ENCODE peak calls at places on chromosomes 4 and X, in eight cellular contexts. P is bronchial epithelial cell, Z is stomach, Y is suprapubic skin, B is neural progenitor cell, D is left lung, M is cardiac fibroblast, H is AG10803. I is an unnamed sample.
A peak's percentile ranks its signal among the peaks of the same experiment; 100 is the strongest.

GRCh38 chrX:135295238-135295943 is 13.9 kb upstream of the ETDC start:
- DNase-seq in Y (no peak), H (peak; percentile 3), M (peak; percentile 25), Z (no peak), B (peak; percentile 81), P (peak; percentile 40), D (peak; percentile 64), I (peak; percentile 26)

GRCh38 chr4:17010426-17011087 is 112.1 kb upstream of the LDB2 start:
- DNase-seq in H (no peak), D (no peak), Z (no peak), M (no peak), P (no peak), B (no peak), Y (no peak), I (no peak)

GRCh38 chrX:41480508-41481260 is 33.5 kb downstream of the NYX start:
- DNase-seq in H (no peak), Y (no peak), D (no peak), B (no peak), P (no peak), Z (no peak), M (no peak), I (no peak)

GRCh38 chr4:176999943-177000543 is 207.3 kb upstream of the VEGFC start:
- DNase-seq in H (no peak), P (peak; percentile 89), Z (no peak), B (no peak), Y (no peak), M (no peak), D (no peak), I (no peak)

GRCh38 chrX:153831435-153832150 is 1.2 kb upstream of the PDZD4 start:
- DNase-seq in Y (no peak), B (no peak), Z (no peak), H (no peak), P (peak; percentile 5), M (no peak), D (no peak), I (no peak)

GRCh38 chr4:2330119-2331042 is 68.5 kb upstream of the MXD4 start:
- DNase-seq in B (no peak), Z (no peak), P (peak; percentile 86), D (no peak), M (peak; percentile 94), H (peak; percentile 88), Y (peak; percentile 74), I (no peak)

GRCh38 chr4:87066403-87067119 is 131.8 kb downstream of the AFF1 start:
- DNase-seq in Z (no peak), B (peak; percentile 39), M (no peak), P (no peak), D (no peak), H (no peak), Y (no peak), I (no peak)

GRCh38 chr4:84932462-84932861 is 34.0 kb downstream of the WDFY3 start:
- DNase-seq in Z (no peak), M (no peak), P (no peak), Y (no peak), D (no peak), H (no peak), B (no peak), I (no peak)

GRCh38 chr4:99395595-99396364 is 39.4 kb downstream of the ADH7 start:
- DNase-seq in M (peak; percentile 53), H (peak; percentile 88), D (no peak), Z (no peak), Y (no peak), P (peak; percentile 28), B (no peak), I (no peak)

GRCh38 chr4:73870260-73870659 is 1.1 kb downstream of the CXCL1 start:
- DNase-seq in Y (no peak), B (no peak), Z (peak; percentile 29), D (peak; percentile 66), P (peak; percentile 76), M (peak; percentile 93), H (no peak), I (no peak)

GRCh38 chr4:28287837-28288236 is 1427.2 kb downstream of the STIM2 start:
- DNase-seq in M (peak; percentile 99), Y (no peak), P (peak; percentile 97), D (no peak), B (no peak), H (peak; percentile 99), Z (no peak), I (no peak)

GRCh38 chrX:15679246-15679645 is 14.6 kb upstream of the CLTRN start:
- DNase-seq in Z (no peak), Y (no peak), P (no peak), D (no peak), B (no peak), H (no peak), M (peak; percentile 8), I (no peak)

DNA sequence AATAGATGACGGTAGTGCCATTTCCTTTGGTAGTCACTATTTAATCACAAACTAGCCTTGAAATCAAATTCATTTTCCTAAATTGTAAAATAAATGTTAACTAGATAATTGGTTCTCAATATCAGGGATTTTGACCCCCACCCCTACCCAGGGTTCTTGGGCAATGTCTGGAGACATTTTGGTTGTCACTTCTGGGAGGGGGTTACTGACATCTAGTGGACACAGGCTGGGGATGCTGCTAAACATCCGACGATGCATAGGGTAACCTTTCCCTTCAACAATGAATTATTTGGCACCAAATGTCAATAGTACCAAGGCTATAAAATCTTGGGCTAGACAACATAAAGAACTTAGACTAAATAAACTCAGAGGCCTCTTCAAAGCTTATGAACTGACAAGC is 285.8 kb upstream of the TRPC5 start:
- DNase-seq in P (no peak), H (no peak), B (peak; percentile 48), Y (no peak), D (no peak), Z (no peak), M (no peak), I (no peak)
- TF ChIP-seq CTCF in P (no peak), H (peak; percentile 31), B (peak; percentile 75), Y (no peak), D (no peak), Z (no peak), M (no peak), I (peak; percentile 48)

GRCh38 chr4:56843421-56843899 is 22.0 kb upstream of the SPINK2 start:
- DNase-seq in M (no peak), Y (no peak), H (no peak), Z (no peak), B (no peak), D (no peak), P (peak; percentile 43), I (no peak)
- TF ChIP-seq CTCF in M (no peak), Y (no peak), H (no peak), Z (no peak), B (no peak), D (no peak), P (no peak), I (no peak)

DNA sequence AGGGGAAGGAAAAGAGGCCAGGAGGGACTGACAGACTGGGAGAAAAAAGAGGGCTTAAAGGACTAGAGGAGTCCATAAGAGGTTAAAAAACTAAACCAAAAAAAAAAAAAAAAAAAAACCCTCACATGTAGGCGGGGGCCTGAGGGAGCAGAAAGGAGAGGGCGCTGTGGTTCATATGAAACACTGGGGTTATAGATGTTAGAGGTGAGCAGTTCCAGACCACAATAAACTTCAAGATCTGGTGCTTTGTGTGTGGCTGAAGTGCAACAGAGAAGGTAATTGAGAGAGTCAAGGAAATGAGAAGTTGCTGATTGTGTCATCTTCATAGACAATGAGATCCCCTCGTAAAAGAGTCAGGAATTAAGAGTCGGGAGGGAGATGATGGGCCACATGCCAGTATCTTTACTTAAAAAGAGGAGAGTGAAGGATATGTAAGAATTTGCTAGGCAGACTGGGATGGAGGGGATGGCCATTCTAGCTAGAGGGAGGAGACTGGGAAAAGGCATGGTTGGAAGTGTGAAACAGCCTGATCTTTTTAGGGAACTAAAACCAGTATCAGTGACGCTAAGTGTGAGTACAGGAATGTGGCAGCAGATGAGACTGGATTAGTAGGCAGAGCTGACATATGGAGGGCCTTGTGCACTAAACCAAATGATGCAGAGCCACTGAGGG is 18.4 kb upstream of the OGT start:
- DNase-seq in M (no peak), D (no peak), Z (no peak), B (no peak), Y (no peak), P (no peak), H (no peak), I (no peak)
- TF ChIP-seq CTCF in M (no peak), D (no peak), Z (no peak), B (no peak), Y (no peak), P (no peak), H (no peak), I (no peak)

DNA sequence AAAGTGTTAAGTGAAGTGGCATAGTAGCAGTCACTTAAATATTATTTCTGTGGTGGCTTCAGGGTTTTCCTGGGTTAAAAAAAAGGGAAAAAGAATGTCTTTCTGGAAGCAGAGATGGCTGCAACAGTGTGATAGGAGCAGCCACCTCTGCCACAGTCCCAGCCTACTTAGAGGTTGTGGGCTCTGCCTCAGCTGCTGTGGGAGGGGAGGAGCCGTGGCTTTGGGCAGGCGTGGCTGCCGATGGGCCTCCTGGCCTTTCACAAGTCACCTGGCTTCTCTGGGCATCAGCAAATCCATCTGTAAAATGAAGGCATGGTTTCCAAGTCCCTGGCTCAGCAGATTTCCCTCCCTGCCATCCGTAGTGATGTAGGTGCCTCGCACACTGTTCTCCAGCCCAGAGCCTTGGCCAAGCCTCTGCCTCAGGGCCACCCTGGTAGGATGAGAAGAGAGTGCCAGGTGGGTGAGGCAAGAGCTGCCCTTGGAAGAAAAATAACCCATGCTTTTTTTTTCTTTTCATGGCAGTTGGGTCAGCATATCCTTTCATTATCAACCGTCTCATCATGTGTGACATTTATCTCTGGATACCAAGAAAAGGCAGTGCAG is 66.0 kb downstream of the PTTG2 start:
- DNase-seq in P (no peak), B (no peak), D (no peak), Y (no peak), M (no peak), Z (no peak), H (no peak), I (no peak)
- TF ChIP-seq CTCF in P (no peak), B (no peak), D (no peak), Y (no peak), M (no peak), Z (no peak), H (no peak), I (no peak)

GRCh38 chr4:151646322-151646721 is 114.5 kb downstream of the GATB start:
- DNase-seq in M (peak; percentile 6), Z (no peak), D (no peak), Y (no peak), B (no peak), P (no peak), H (no peak), I (no peak)
- TF ChIP-seq CTCF in M (no peak), Z (no peak), D (no peak), Y (no peak), B (peak; percentile 13), P (no peak), H (no peak), I (no peak)

DNA sequence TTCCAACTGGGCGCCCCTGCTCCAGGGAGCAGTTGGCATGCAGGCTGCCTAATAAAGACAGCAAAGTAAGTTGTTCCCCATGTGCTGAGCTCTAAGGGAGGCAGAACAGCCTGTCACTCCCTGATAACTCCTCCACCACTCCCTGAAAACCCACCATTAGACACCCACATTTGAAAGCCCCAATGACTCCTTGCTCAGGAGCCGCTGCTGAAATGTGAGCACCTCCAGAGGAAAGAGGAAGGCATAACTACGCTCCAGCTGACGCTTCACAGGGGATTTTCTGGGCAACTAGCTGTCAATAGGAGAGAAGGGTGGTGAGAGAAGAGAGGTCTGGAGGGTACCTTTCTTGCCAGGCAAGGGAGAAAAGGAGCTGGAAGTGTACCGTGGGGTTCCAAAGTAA is 62.5 kb downstream of the NPY1R start:
- DNase-seq in Y (no peak), Z (no peak), D (no peak), B (peak; percentile 18), H (no peak), P (no peak), M (no peak), I (no peak)
- TF ChIP-seq CTCF in Y (no peak), Z (no peak), D (no peak), B (no peak), H (no peak), P (no peak), M (no peak), I (no peak)